ENCODE peak calls at places on chromosomes 16 and 17, in six cellular contexts. E is posterior cingulate gyrus; Q is NCI-H1930; V is stimulated activated CD8-positive, alpha-beta memory T cell treated with anti-CD3 and anti-CD28 coated beads, Interleukin-15, amount 100 ng/mL, for 48 hours; K is memory B cell; G is NCI-H1694 treated with DMSO at 0.1 percent for 48 hours. U is an unnamed sample.

GRCh38 chr17:1461193-1461944 is 5.3 kb upstream of the CRK start:
- DNase-seq in E (no peak), Q (no peak), V (no peak), K (no peak), G (no peak), U (no peak)

GRCh38 chr17:61488878-61489718 is 36.9 kb downstream of the TBX4 start:
- DNase-seq in E (no peak), Q (no peak), V (no peak), K (no peak), G (no peak), U (no peak)

GRCh38 chr17:36463916-36464764 is 22.3 kb upstream of the ZNHIT3 start:
- DNase-seq in E (peak), Q (no peak), V (peak), K (no peak), G (no peak), U (no peak)

GRCh38 chr16:84940670-84941551 is 70.4 kb downstream of the ZDHHC7 start:
- DNase-seq in E (no peak), Q (no peak), V (no peak), K (no peak), G (no peak), U (no peak)

GRCh38 chr17:71032746-71033273 is 863.5 kb downstream of the KCNJ2 start:
- DNase-seq in E (no peak), Q (peak), V (no peak), K (no peak), G (no peak), U (no peak)

GRCh38 chr17:55327225-55328088 is 62.7 kb downstream of the HLF start:
- DNase-seq in E (no peak), Q (no peak), V (no peak), K (no peak), G (no peak), U (no peak)

GRCh38 chr17:72984145-72984924 is 108.2 kb downstream of the SLC39A11 start:
- DNase-seq in E (no peak), Q (no peak), V (no peak), K (no peak), G (no peak), U (no peak)

GRCh38 chr16:67375161-67375560 is 18.1 kb downstream of the TPPP3 start:
- DNase-seq in E (no peak), Q (no peak), V (no peak), K (no peak), G (no peak), U (no peak)

GRCh38 chr17:69967910-69968411 is 107.1 kb upstream of the KCNJ16 start:
- DNase-seq in E (no peak), Q (no peak), V (no peak), K (no peak), G (no peak), U (no peak)

GRCh38 chr16:528111-529011 is 849 bp downstream of the CAPN15 start:
- DNase-seq in E (no peak), Q (no peak), V (no peak), K (peak), G (no peak), U (no peak)

GRCh38 chr17:69733171-69734014 is 318.9 kb downstream of the MAP2K6 start:
- DNase-seq in E (no peak), Q (no peak), V (no peak), K (no peak), G (no peak), U (no peak)

GRCh38 chr16:70418274-70418992 is 20.5 kb downstream of the ST3GAL2 start:
- DNase-seq in E (no peak), Q (no peak), V (no peak), K (no peak), G (no peak), U (no peak)

GRCh38 chr17:8762012-8762411 is 3.7 kb upstream of the SPDYE4 start:
- DNase-seq in E (no peak), Q (no peak), V (no peak), K (no peak), G (no peak), U (no peak)

GRCh38 chr16:3787924-3788661 is 70.8 kb upstream of the TRAP1 start:
- DNase-seq in E (no peak), Q (no peak), V (no peak), K (peak), G (no peak), U (no peak)

GRCh38 chr16:22030087-22030812 is 22.3 kb downstream of the MOSMO start:
- DNase-seq in E (no peak), Q (no peak), V (no peak), K (no peak), G (no peak), U (no peak)

GRCh38 chr16:2150418-2151187 is 2.2 kb downstream of the RAB26 start:
- DNase-seq in E (peak), Q (peak), V (no peak), K (no peak), G (peak), U (no peak)

GRCh38 chr17:72421128-72422092 is 300.6 kb downstream of the SOX9 start:
- DNase-seq in E (no peak), Q (no peak), V (peak), K (no peak), G (no peak), U (peak)

GRCh38 chr16:79372504-79373184 is 227.9 kb downstream of the MAF start:
- DNase-seq in E (no peak), Q (no peak), V (peak), K (no peak), G (no peak), U (peak)

GRCh38 chr16:22955461-22956145 is 141.6 kb downstream of the HS3ST2 start:
- DNase-seq in E (no peak), Q (no peak), V (no peak), K (no peak), G (no peak), U (no peak)

GRCh38 chr16:50266337-50267091 is at the start of gene ADCY7:
- DNase-seq in E (peak), Q (no peak), V (peak), K (no peak), G (peak), U (peak)

GRCh38 chr17:2195729-2196128 is 107.9 kb downstream of the SMG6 start:
- DNase-seq in E (no peak), Q (no peak), V (peak), K (no peak), G (no peak), U (no peak)

GRCh38 chr16:85759136-85759535 is 8.2 kb upstream of the C16orf74 start:
- DNase-seq in E (no peak), Q (no peak), V (no peak), K (peak), G (no peak), U (no peak)

GRCh38 chr17:49715221-49715620 is 7.5 kb upstream of the SLC35B1 start:
- DNase-seq in E (no peak), Q (no peak), V (no peak), K (no peak), G (no peak), U (peak)

U was measured in NK-92 treated with Interleukin-12 subunit alpha and Interleukin-12 subunit beta, amount 100 ng/mL, for 24 hours.